ENCODE peak calls at places on chromosomes 13 and 19, in four cellular contexts. V, O, H and I are unnamed samples.

GRCh38 chr19:21593008-21593427 is 87.6 kb downstream of the ZNF429 start:
- DNase-seq in O (no peak), H (no peak), V (no peak), I (no peak)

GRCh38 chr13:75279834-75280369 is 202.1 kb downstream of the TBC1D4 start:
- DNase-seq in O (no peak), H (no peak), V (no peak), I (no peak)

GRCh38 chr13:46637213-46637612 is 84.2 kb downstream of the LRCH1 start:
- DNase-seq in V (no peak), H (no peak), O (no peak), I (no peak)

GRCh38 chr19:48750771-48751504 is 1.5 kb downstream of the FUT1 start:
- DNase-seq in H (no peak), V (no peak), O (no peak), I (no peak)

GRCh38 chr13:23960566-23961156 is 63.4 kb upstream of the C1QTNF9B start:
- DNase-seq in V (no peak), H (no peak), O (no peak), I (no peak)

GRCh38 chr13:37075164-37075563 is 15.7 kb upstream of the SUPT20H start:
- DNase-seq in H (no peak), V (no peak), O (no peak), I (no peak)

GRCh38 chr13:47066261-47066660 is 169.4 kb upstream of the HTR2A start:
- DNase-seq in V (no peak), O (no peak), H (no peak), I (no peak)

GRCh38 chr19:38736036-38736412 is 8.2 kb downstream of the CAPN12 start:
- DNase-seq in V (no peak), H (peak), O (peak), I (no peak)

GRCh38 chr13:47809411-47809810 is 191.7 kb downstream of the SUCLA2 start:
- DNase-seq in V (no peak), H (no peak), O (no peak), I (no peak)

GRCh38 chr13:50543767-50544166 is 299.7 kb downstream of the DLEU7 start:
- DNase-seq in H (no peak), V (no peak), O (no peak), I (no peak)

GRCh38 chr13:99686157-99686572 is 184.9 kb downstream of the TM9SF2 start:
- DNase-seq in H (peak), O (no peak), V (no peak), I (no peak)

GRCh38 chr19:12939292-12939606 is 840 bp downstream of the CALR start:
- DNase-seq in H (peak), O (peak), V (no peak), I (no peak)

GRCh38 chr19:47152205-47152604 is 21.6 kb downstream of the SAE1 start:
- DNase-seq in O (no peak), H (no peak), V (no peak), I (no peak)

GRCh38 chr13:30805603-30806011 is 70.3 kb downstream of the ALOX5AP start:
- DNase-seq in O (peak), H (peak), V (no peak), I (no peak)

GRCh38 chr19:15323496-15324235 is 8.7 kb downstream of the BRD4 start:
- DNase-seq in O (peak), H (peak), V (no peak), I (peak)
- TF ChIP-seq POLR2A in O (no peak), H (peak), V (no peak), I (peak)

GRCh38 chr19:46085888-46086287 is 38.6 kb downstream of the IGFL3 start:
- DNase-seq in H (no peak), O (no peak), V (no peak), I (no peak)

GRCh38 chr19:46088101-46088500 is 36.4 kb downstream of the IGFL3 start:
- DNase-seq in V (no peak), O (no peak), H (no peak), I (no peak)

GRCh38 chr19:46090444-46090843 is 34.0 kb downstream of the IGFL3 start:
- DNase-seq in H (no peak), V (no peak), O (no peak), I (no peak)

GRCh38 chr19:46089432-46089831 is 35.1 kb downstream of the IGFL3 start:
- DNase-seq in V (no peak), O (no peak), H (no peak), I (no peak)
- TF ChIP-seq POLR2A in V (no peak), O (no peak), H (no peak), I (no peak)

DNA sequence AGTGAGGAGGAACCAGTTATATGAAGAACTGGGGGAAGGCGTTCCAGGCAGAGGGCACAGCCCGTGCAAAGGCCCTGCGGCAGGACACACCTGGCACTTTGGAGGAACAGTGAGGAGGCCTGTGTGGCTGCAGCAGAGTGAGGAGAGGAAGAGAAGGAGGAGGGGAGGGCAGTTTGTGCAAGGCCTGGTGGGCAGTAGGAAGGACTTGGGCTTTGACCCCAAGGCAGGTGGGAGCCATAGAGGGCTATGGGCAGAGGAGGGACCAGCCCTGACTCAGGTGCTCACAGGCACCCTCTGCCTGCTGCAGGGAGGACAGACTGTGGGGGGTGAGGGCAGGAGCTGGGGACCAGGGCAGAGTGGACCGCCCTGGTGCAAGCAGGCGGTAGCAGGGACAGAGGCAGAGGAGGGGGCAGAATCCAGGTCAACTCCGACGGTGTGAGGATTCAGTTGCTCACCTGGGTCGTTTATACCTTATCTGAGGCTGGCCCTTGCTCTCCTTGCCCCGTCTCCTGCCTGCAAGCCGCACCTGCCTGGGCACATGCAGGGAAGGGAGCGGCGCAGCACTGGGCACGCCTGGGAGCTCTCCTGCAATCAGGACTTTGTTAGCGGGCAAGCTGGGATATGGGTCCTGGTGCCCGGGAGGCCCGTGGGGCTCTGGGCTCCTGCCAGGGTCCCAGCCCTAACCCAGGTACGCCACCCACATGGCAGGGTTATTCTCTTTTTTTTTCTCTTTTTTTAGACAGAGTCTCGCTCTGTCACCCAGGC is 34.8 kb downstream of the NFIC start:
- DNase-seq in V (no peak), O (no peak), H (no peak), I (no peak)
- TF ChIP-seq POLR2A in V (no peak), O (no peak), H (no peak), I (no peak)

DNA sequence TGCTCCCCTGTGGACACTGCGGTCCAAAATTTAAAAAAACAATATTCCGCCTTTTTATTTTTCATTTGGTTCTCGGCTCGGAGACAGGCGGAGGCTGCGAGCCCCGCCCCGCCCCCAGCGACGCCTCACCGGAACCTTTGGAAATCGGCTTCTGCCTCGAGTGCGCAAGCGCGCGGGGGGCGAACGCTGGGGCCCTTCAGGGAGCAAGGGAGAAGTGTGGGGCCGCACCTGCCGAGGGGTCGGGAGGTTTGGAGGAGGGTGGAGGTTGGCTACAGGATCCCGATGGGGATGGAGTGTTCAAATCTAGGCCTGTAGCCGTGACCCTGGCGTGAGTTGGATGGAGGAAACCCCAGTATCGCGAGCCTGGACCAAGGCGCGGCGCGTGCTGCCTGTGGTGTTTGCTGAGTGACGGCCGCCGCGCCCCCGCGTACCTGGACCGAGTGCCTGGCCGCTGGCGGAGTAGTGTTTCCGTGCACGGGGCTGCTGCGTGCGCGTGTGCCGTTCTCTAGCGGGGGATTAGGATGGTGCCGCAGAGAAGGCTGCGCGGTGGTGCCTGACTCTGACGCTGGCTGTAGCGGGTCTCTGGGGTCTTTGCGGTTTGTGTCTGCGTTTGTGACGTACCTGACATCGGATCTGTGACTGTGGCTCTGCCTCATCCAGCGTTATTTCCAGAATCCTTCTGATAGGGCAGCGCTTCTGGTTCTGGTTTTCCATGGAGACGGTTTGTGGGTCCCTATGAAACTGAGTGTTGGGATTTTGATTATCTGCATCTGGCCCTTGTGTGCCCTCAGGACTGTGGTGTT is 625 bp upstream of the ZFP30 start:
- DNase-seq in H (peak), O (peak), V (peak), I (peak)
- TF ChIP-seq POLR2A in H (no peak), O (no peak), V (no peak), I (peak)

GRCh38 chr13:74135306-74136088 is 1.3 kb upstream of the KLF12 start:
- DNase-seq in V (no peak), O (peak), H (peak), I (peak)

GRCh38 chr13:74134226-74134776 is at the start of gene KLF12:
- DNase-seq in H (peak), V (peak), O (peak), I (peak)

GRCh38 chr13:74133657-74134201 is 475 bp downstream of the KLF12 start:
- DNase-seq in V (peak), H (peak), O (peak), I (peak)

GRCh38 chr13:74136089-74136658 is 2.0 kb upstream of the KLF12 start:
- DNase-seq in V (no peak), O (peak), H (peak), I (no peak)

DNA sequence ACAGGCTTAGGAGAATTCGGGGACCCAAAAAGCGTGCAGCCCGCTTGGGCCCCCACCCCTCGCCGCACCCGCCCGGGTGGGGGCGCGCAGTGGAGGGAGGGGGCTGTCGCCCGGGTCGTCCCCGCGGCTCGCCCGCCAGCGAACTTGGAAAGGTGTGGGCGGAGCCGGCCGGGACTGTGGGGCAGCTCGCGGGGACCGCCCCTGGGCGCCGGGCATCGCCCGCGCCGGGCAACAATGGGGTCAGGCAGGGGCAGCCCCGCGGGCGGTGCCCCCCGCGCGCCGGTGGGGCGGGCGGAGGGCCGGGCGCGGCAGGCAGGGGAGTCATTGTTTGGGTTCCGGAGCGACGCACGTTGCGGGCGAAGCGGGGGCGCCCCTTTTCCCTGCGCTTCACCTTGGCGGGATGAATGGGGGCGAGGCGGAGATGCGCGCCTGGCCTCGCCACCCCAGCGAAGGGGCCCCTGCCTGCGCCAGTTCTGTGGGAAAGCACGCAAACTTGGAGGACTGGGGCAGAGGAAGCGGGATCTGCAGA is 637 bp upstream of the KLF12 start:
- DNase-seq in V (no peak), O (peak), H (peak), I (peak)
- TF ChIP-seq POLR2A in V (no peak), O (no peak), H (no peak), I (no peak)

GRCh38 chr19:57667220-57667619 is 1.5 kb upstream of the ZSCAN4 start:
- DNase-seq in V (no peak), H (no peak), O (no peak), I (no peak)

GRCh38 chr19:57668635-57669034 is at the start of gene ZSCAN4:
- DNase-seq in V (no peak), H (no peak), O (no peak), I (no peak)

GRCh38 chr19:57665261-57665806 is 3.4 kb upstream of the ZSCAN4 start:
- DNase-seq in O (no peak), H (peak), V (no peak), I (no peak)

DNA sequence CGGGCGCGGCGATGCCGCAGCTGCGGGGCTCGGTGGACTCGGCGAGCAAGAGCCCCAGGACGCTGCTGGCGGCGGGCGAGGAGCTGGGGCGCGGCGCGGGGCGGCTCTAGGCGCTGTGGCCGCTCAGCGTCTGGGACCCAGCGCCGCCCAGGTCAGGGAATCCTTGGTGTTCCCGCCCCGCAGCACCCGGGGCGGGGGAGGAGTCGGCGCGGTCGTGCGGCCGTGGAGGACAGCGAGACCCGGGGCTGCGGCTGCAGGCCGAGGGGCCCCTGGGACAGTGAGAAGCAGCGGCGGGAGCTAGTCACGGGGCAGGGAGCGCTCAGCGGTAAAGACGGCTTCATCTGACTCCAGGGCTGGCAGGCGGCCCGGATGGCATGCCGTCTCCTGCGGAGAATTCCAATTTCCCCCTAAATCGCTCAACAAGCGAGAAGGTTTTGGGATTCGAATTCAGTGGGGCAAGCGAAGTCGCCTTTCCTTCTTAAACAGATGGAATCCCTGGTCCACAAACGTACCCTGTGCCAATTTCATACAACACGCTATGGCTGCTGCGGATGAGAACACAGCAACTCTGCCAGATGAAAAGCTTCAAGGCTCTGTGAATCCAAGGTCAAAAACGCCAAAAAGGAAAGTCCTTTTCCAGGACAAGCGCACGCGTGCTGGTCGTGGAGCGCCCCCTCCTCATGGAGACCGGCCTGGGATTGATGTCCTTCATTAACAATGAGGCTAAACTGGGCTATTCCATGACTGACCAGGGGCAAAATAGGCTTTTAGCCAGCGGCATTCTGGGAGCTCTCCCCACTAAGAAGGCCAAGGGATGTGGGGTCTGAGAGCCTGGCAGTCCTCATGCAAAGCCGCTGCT is 4.2 kb upstream of the ZSCAN4 start:
- DNase-seq in V (no peak), O (peak), H (peak), I (peak)
- TF ChIP-seq POLR2A in V (no peak), O (no peak), H (peak), I (no peak)

DNA sequence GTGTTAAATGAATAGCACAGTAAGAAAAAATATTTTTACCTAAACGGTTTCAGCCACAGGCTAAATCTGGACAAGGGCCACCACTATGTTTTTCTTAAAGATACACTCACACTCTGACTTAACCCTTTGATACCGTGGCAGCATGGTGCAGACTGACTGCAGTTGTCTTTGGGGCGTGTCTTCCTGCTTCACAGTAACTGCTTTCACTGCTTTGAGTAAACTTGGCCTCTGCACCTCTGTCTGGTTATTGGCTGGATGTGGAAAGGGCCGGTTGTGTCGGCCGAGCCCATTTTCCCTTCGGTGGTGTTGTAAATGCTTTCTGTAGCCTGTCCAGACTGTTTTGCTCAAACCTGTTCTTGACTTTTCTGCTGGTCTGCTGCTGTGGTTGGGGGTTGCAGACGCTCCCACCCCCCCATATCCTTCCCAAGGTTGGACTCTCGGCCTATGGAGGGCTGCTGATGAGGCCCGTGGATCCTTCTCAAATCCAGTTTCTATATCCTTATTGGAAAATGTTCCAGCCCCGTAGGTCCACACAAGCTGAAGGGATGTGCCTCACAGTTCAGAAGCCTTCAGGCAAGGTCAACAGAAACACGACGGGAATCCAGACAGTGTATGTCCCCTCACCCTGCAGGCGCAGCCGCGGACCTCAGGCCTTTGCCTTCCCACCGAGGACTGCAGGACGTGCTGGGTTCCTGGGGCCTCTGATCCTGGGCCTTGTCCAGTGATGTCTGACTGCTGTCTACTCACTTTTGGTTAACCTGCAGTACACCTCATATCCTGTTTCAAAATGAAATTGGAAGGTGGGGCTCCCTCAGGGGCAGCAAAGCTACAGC is 90.2 kb upstream of the RNF113B start:
- DNase-seq in H (no peak), V (no peak), O (no peak), I (no peak)
- TF ChIP-seq POLR2A in H (no peak), V (no peak), O (no peak), I (no peak)

DNA sequence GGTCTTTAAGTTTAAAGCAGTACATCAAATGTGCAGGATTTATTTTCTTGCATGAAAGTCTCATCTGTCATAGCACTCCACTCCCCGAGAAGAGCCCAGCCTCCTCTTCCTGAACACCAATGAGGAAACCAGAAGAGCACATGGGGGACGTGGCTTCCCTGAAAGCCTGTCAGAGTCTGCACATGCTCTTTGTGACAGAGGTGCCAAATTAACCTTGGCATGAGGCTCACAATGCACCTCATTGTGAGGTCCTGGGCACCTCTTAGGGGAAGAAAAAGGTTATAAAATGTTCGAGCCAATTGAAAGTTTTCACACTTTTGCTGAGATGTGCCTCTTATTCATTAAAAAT is 141.3 kb upstream of the RFC3 start:
- DNase-seq in V (no peak), H (peak), O (peak), I (peak)
- TF ChIP-seq POLR2A in V (no peak), H (peak), O (no peak), I (no peak)

DNA sequence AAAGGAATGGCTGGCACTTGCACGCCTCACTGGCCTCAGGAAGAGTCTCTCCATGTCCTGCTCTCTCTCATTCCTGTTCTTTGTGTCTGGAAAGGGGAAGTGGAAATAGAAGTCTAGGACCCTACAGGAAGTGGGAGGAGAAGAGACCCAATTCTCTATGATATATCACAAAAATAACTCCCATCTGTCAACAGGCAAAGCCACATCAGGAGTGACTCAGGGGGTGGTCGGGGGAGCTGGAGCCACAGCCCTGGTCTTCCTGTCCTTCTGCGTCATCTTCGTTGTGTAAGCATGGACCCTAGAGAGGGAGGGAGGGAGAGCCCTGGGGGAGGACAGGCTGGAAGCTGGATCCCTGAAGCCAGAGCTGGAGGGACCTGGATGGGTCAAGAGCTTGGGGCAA is 3.0 kb downstream of the SIGLEC9 start:
- DNase-seq in O (peak), H (peak), V (no peak), I (peak)
- TF ChIP-seq POLR2A in O (no peak), H (peak), V (peak), I (peak)

DNA sequence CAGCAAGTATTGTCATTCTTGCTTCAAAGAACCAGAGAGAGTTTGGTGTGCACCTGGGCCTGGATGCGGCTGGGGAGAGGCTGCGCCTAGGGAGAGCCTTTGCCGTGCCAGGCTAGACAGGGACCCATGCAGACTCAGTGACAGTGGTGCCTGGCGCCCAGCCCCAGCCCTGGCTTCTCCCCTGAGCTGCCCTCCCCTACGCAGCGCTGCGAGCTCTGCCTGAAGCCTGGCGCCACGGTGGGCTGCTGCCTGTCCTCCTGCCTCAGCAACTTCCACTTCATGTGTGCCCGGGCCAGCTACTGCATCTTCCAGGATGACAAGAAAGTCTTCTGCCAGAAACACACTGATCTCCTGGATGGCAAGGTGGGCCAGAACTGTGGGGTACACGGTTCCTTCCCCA is 12.0 kb downstream of the KMT2B start:
- DNase-seq in H (no peak), O (peak), V (no peak), I (no peak)
- TF ChIP-seq POLR2A in H (no peak), O (no peak), V (no peak), I (no peak)